ENCODE peak calls at places on chromosomes 4 and X, in five cellular contexts. K is neural crest cell, I is omental fat pad, F is left lobe of liver, O is NCI-H1105. U is an unnamed sample.

GRCh38 chrX:88886908-88887307 is 139.9 kb downstream of the CPXCR1 start:
- DNase-seq in F (no peak), K (no peak), O (no peak), I (no peak), U (no peak)

GRCh38 chrX:118976599-118977340 is 2.4 kb downstream of the LONRF3 start:
- DNase-seq in O (no peak), K (no peak), F (peak; percentile 69), I (no peak), U (no peak)

GRCh38 chr4:182886768-182887167 is 30.4 kb downstream of the DCTD start:
- DNase-seq in K (no peak), I (no peak), F (no peak), O (no peak), U (no peak)

GRCh38 chrX:16005899-16006298 is 117.5 kb upstream of the GRPR start:
- DNase-seq in K (no peak), I (no peak), O (no peak), F (no peak), U (no peak)

GRCh38 chr4:60913026-60913425 is 287.1 kb upstream of the ADGRL3 start:
- DNase-seq in O (no peak), F (no peak), K (no peak), I (no peak), U (no peak)

GRCh38 chrX:108304210-108304609 is 134.0 kb downstream of the COL4A6 start:
- DNase-seq in O (no peak), F (no peak), K (no peak), I (no peak), U (no peak)

GRCh38 chr4:177964693-177965168 is 522.5 kb upstream of the AGA start:
- DNase-seq in K (no peak), I (no peak), F (no peak), O (no peak), U (no peak)

GRCh38 chrX:11867610-11868345 is 109.7 kb downstream of the MSL3 start:
- DNase-seq in F (no peak), O (no peak), I (no peak), K (no peak), U (peak; percentile 0)

GRCh38 chrX:112008724-112009123 is 73.9 kb downstream of the TRPC5 start:
- DNase-seq in K (no peak), O (no peak), F (no peak), I (no peak), U (no peak)

GRCh38 chrX:133215747-133216146 is 2.4 kb downstream of the TFDP3 start:
- DNase-seq in K (peak; percentile 20), I (no peak), O (no peak), F (no peak), U (no peak)

GRCh38 chr4:107380836-107381438 is 339.1 kb downstream of the PAPSS1 start:
- DNase-seq in K (no peak), I (no peak), F (no peak), O (no peak), U (no peak)

GRCh38 chr4:104596189-104596588 is 101.5 kb upstream of the CXXC4 start:
- DNase-seq in K (no peak), F (no peak), I (no peak), O (no peak), U (no peak)

GRCh38 chr4:15163284-15163645 is 161.0 kb downstream of the CPEB2 start:
- DNase-seq in I (no peak), O (no peak), K (no peak), F (no peak), U (no peak)

GRCh38 chrX:101232316-101232715 is 12.7 kb downstream of the DRP2 start:
- DNase-seq in F (no peak), O (no peak), K (no peak), I (no peak), U (no peak)